ENCODE peak calls at places on chromosomes 5 and 9, in six cellular contexts. R is fibroblast of lung; M is neural progenitor cell; Z is CD8-positive, alpha-beta T cell; L is aorta; I is psoas muscle. J is an unnamed sample.
A peak's percentile ranks its signal among the peaks of the same experiment; 100 is the strongest.

GRCh38 chr9:131100445-131100844 is 4.1 kb downstream of the AIF1L start:
- DNase-seq in L (no peak), Z (no peak), I (no peak), M (no peak), R (no peak), J (no peak)

GRCh38 chr5:118791986-118792734 is 196.2 kb downstream of the DTWD2 start:
- DNase-seq in I (no peak), Z (no peak), R (peak; percentile 71), L (no peak), M (peak; percentile 81), J (no peak)

GRCh38 chr5:167158588-167158987 is 1132.9 kb upstream of the WWC1 start:
- DNase-seq in R (no peak), M (no peak), I (no peak), L (no peak), Z (no peak), J (no peak)

GRCh38 chr9:70340572-70340971 is 73.9 kb downstream of the KLF9 start:
- DNase-seq in I (no peak), L (no peak), R (peak; percentile 22), M (peak; percentile 5), Z (no peak), J (no peak)

GRCh38 chr5:110896901-110897300 is 158.1 kb downstream of the SLC25A46 start:
- DNase-seq in M (no peak), Z (no peak), I (no peak), L (no peak), R (peak; percentile 64), J (no peak)

GRCh38 chr9:31587176-31587575 is 797.3 kb upstream of the ACO1 start:
- DNase-seq in I (no peak), L (no peak), M (no peak), R (no peak), Z (no peak), J (no peak)

GRCh38 chr5:100852988-100853449 is 50.1 kb downstream of the ST8SIA4 start:
- DNase-seq in Z (no peak), R (no peak), L (no peak), M (no peak), I (no peak), J (no peak)

GRCh38 chr5:153974131-153974812 is 64.4 kb downstream of the FAM114A2 start:
- DNase-seq in Z (no peak), M (peak; percentile 60), L (no peak), R (peak; percentile 22), I (no peak), J (no peak)

GRCh38 chr5:89087551-89088318 is 204.8 kb upstream of the MEF2C start:
- DNase-seq in Z (no peak), L (peak; percentile 58), R (no peak), I (no peak), M (peak; percentile 33), J (no peak)

GRCh38 chr9:113298924-113299770 is 4.0 kb downstream of the RNF183 start:
- DNase-seq in L (no peak), I (no peak), R (no peak), Z (no peak), M (no peak), J (no peak)

GRCh38 chr9:79756414-79756813 is 184.6 kb downstream of the TLE4 start:
- DNase-seq in L (no peak), R (no peak), M (no peak), I (no peak), Z (no peak), J (no peak)
- H3K9me3 ChIP-seq in L (no peaks in the 10 kb centered on the region), R (no peaks in the 10 kb centered on the region), M (no peaks in the 10 kb centered on the region), I (peaks cover 5% of the 10 kb centered on the region), Z (no peaks in the 10 kb centered on the region), J (no peaks in the 10 kb centered on the region)

DNA sequence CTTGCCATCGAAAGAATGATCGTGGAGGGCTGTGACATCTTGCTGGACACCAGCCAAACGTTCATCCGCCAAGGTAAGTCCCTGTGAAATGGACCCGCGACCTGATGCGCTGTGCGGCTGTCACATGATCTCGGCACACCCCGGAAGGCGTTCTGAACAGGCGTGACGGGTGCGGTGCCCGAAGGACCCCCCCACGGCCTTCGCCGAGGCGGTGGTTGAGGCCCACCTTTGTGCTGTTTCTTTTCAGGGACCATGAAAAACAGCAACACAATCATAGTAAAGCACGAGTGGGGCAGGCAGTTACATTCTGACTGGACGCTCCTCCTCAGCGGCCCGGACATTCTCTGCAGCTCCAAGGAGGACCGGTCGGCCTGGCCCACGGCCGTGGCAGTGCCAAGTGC is 126.7 kb downstream of the RASGRF2 start:
- DNase-seq in I (no peak), M (no peak), L (no peak), R (no peak), Z (no peak), J (no peak)
- H3K9me3 ChIP-seq in I (no peaks in the 10 kb centered on the region), M (no peaks in the 10 kb centered on the region), L (no peaks in the 10 kb centered on the region), R (no peaks in the 10 kb centered on the region), Z (no peaks in the 10 kb centered on the region), J (no peaks in the 10 kb centered on the region)

GRCh38 chr5:10647640-10648039 is 83.8 kb downstream of the ANKRD33B start:
- DNase-seq in M (no peak), Z (no peak), R (no peak), L (no peak), I (no peak), J (no peak)

GRCh38 chr5:10645671-10646070 is 81.8 kb downstream of the ANKRD33B start:
- DNase-seq in Z (no peak), R (no peak), M (no peak), I (no peak), L (no peak), J (no peak)

GRCh38 chr5:10642367-10642766 is 78.5 kb downstream of the ANKRD33B start:
- DNase-seq in I (no peak), R (no peak), Z (no peak), L (no peak), M (no peak), J (no peak)

GRCh38 chr5:10648806-10649517 is 85.1 kb downstream of the ANKRD33B start:
- DNase-seq in I (no peak), Z (no peak), R (no peak), M (no peak), L (no peak), J (no peak)

GRCh38 chr5:10645146-10645545 is 81.3 kb downstream of the ANKRD33B start:
- DNase-seq in R (no peak), M (no peak), L (no peak), Z (no peak), I (no peak), J (no peak)
- H3K9me3 ChIP-seq in R (no peaks in the 10 kb centered on the region), M (no peaks in the 10 kb centered on the region), L (no peaks in the 10 kb centered on the region), Z (no peaks in the 10 kb centered on the region), I (no peaks in the 10 kb centered on the region), J (no peaks in the 10 kb centered on the region)

DNA sequence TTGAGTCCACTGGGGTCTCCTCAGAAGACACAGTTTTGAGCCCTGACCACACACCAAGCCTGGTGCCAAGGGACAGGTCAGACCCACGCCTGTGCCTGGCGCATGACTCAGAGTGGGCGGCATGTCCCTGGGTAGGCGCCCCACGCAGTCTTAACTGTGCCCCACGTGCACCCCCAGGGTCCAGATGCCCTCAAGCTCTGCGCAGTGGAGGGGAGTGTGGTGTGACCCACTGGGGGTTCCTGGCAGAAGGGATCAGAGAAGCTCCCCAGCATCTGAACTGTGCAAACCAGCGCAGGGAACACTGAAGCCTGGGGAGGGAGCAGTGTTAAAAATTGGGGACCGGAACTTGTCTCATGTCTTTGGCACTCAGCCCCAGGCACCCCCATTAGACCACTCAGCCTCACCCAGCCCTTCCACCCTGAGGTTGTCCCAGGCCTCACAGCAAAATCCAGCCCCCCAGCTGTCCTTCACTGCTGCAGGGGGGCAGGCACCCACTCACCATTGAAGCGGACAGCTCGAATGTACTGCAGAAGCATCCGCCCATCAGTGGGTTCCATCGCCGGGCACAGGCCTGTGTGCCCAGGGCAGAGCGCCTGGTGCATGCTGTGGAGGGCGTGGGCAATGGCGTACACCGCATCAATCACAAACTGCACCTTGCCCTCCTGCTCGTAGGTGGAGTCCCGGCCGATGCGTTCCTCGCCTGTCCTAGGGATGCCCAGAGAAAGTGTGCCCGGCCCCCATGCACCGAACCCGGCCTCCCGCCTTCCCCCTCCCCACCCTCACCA is 6.5 kb downstream of the GRM6 start:
- DNase-seq in M (no peak), Z (no peak), L (no peak), R (no peak), I (no peak), J (no peak)
- H3K9me3 ChIP-seq in M (no peaks in the 10 kb centered on the region), Z (no peaks in the 10 kb centered on the region), L (peaks cover 22% of the 10 kb centered on the region), R (no peaks in the 10 kb centered on the region), I (no peaks in the 10 kb centered on the region), J (no peaks in the 10 kb centered on the region)

DNA sequence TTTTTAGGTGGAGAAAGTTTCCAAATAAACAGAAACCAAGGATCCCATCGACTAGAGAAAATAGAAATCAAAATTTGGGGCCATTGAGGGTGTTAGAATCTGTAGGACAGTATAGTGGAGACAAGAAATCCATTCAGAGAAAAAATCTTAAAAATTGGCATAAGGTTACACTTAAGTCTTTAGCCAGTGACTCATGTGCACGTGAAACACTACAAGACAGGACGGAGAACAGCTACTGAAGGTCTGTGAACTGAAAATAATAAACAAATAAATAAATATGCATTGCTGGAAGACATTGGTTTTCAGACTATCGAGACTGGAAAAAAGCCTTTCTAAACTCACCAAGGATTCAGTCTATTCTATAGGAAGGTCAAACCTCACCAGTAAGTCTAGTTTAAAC is 1955.5 kb downstream of the MAT2B start:
- DNase-seq in M (no peak), Z (no peak), L (no peak), R (peak; percentile 10), I (no peak), J (no peak)
- H3K9me3 ChIP-seq in M (no peaks in the 10 kb centered on the region), Z (no peaks in the 10 kb centered on the region), L (no peaks in the 10 kb centered on the region), R (no peaks in the 10 kb centered on the region), I (no peaks in the 10 kb centered on the region), J (no peaks in the 10 kb centered on the region)

GRCh38 chr5:115535479-115536035 is 9.0 kb downstream of the FEM1C start:
- DNase-seq in R (no peak), I (no peak), L (no peak), Z (no peak), M (no peak), J (no peak)
- H3K9me3 ChIP-seq in R (no peaks in the 10 kb centered on the region), I (no peaks in the 10 kb centered on the region), L (no peaks in the 10 kb centered on the region), Z (no peaks in the 10 kb centered on the region), M (no peaks in the 10 kb centered on the region), J (no peaks in the 10 kb centered on the region)

GRCh38 chr9:138077898-138078540 is 200.4 kb downstream of the CACNA1B start:
- DNase-seq in R (no peak), M (no peak), Z (no peak), L (no peak), I (no peak), J (no peak)

GRCh38 chr9:138075496-138075895 is 197.9 kb downstream of the CACNA1B start:
- DNase-seq in Z (no peak), M (no peak), L (no peak), I (no peak), R (no peak), J (no peak)

GRCh38 chr9:138075961-138076649 is 198.5 kb downstream of the CACNA1B start:
- DNase-seq in M (no peak), L (no peak), I (no peak), Z (no peak), R (no peak), J (no peak)

GRCh38 chr9:138077126-138077525 is 199.5 kb downstream of the CACNA1B start:
- DNase-seq in L (no peak), Z (no peak), R (no peak), M (no peak), I (no peak), J (no peak)

GRCh38 chr9:138076650-138077009 is 199.0 kb downstream of the CACNA1B start:
- DNase-seq in I (no peak), Z (no peak), L (no peak), R (no peak), M (no peak), J (no peak)
- H3K9me3 ChIP-seq in I (no peaks in the 10 kb centered on the region), Z (no peaks in the 10 kb centered on the region), L (no peaks in the 10 kb centered on the region), R (no peaks in the 10 kb centered on the region), M (no peaks in the 10 kb centered on the region), J (no peaks in the 10 kb centered on the region)

J was measured in T-helper 17 cell.